ENCODE peak calls at places on chromosomes 7 and 10, in four cellular contexts. M is cardiac muscle cell, C is EL, Y is M059J. K is an unnamed sample.

GRCh38 chr10:51368943-51369342 is 294.7 kb downstream of the PRKG1 start:
- DNase-seq in M (no peak), C (no peak), Y (no peak), K (no peak)

GRCh38 chr10:50579491-50580259 is 44.1 kb downstream of the SGMS1 start:
- DNase-seq in M (no peak), C (no peak), Y (no peak), K (no peak)

GRCh38 chr10:131009801-131010200 is 301.7 kb downstream of the TCERG1L start:
- DNase-seq in M (no peak), C (no peak), Y (no peak), K (no peak)

GRCh38 chr10:52029628-52030027 is 284.5 kb upstream of the DKK1 start:
- DNase-seq in M (no peak), C (no peak), Y (no peak), K (no peak)

GRCh38 chr10:3835770-3836169 is 50.8 kb upstream of the KLF6 start:
- DNase-seq in M (no peak), C (no peak), Y (no peak), K (no peak)

GRCh38 chr10:113922787-113923570 is 68.5 kb downstream of the NHLRC2 start:
- DNase-seq in M (no peak), C (no peak), Y (no peak), K (no peak)

GRCh38 chr10:58651040-58651439 is 138.4 kb downstream of the BICC1 start:
- DNase-seq in M (peak; percentile 91), C (peak; percentile 78), Y (peak; percentile 82), K (peak; percentile 15)

GRCh38 chr10:100790761-100791208 is 45.4 kb downstream of the PAX2 start:
- DNase-seq in M (no peak), C (no peak), Y (no peak), K (no peak)

GRCh38 chr7:29265208-29265923 is 70.8 kb downstream of the CHN2 start:
- DNase-seq in M (peak; percentile 82), C (no peak), Y (peak; percentile 32), K (no peak)

GRCh38 chr10:1670541-1671365 is 66.6 kb downstream of the ADARB2 start:
- DNase-seq in M (no peak), C (no peak), Y (no peak), K (no peak)